ENCODE peak calls at places on chromosome 7, in nine cellular contexts. A is NCI-H1092; C is PC-9; Y is posterior cingulate gyrus; G is stimulated activated CD8-positive, alpha-beta memory T cell treated with anti-CD3 and anti-CD28 coated beads, Interleukin-15, amount 100 ng/mL, for 4 hours; P is GM12891; V is HAP-1; D is activated CD4-positive, CD25-positive, alpha-beta regulatory T cell treated with anti-CD3 and anti-CD28 coated beads, Interleukin-2, amount 50 U/mL, for 72 hours; U is nucleus accumbens. T is an unnamed sample.

GRCh38 chr7:17863815-17864159 is 76.5 kb downstream of the SNX13 start:
- DNase-seq in A (no peak), C (no peak), Y (no peak), G (no peak), P (no peak), V (no peak), D (no peak), U (no peak), T (no peak)

GRCh38 chr7:112897839-112898431 is 107.7 kb upstream of the TMEM168 start:
- DNase-seq in A (no peak), C (no peak), Y (no peak), G (no peak), P (no peak), V (no peak), D (no peak), U (no peak), T (no peak)

GRCh38 chr7:47088329-47089067 is 493.4 kb downstream of the TNS3 start:
- DNase-seq in A (peak; percentile 28), C (peak; percentile 56), Y (peak; percentile 92), G (no peak), P (peak; percentile 19), V (peak; percentile 68), D (no peak), U (no peak), T (peak; percentile 75)

GRCh38 chr7:73749931-73750776 is 11.6 kb upstream of the ABHD11 start:
- DNase-seq in A (no peak), C (no peak), Y (peak; percentile 48), G (no peak), P (no peak), V (no peak), D (no peak), U (no peak), T (no peak)

GRCh38 chr7:159070422-159071148 is 74.1 kb downstream of the VIPR2 start:
- DNase-seq in A (no peak), C (no peak), Y (no peak), G (no peak), P (no peak), V (no peak), D (no peak), U (no peak), T (no peak)

GRCh38 chr7:140519007-140519399 is 39.7 kb upstream of the MKRN1 start:
- DNase-seq in A (no peak), C (no peak), Y (no peak), G (no peak), P (no peak), V (no peak), D (no peak), U (no peak), T (no peak)

GRCh38 chr7:885261-885892 is 9.0 kb downstream of the GET4 start:
- DNase-seq in A (no peak), C (no peak), Y (peak; percentile 79), G (no peak), P (no peak), V (no peak), D (no peak), U (no peak), T (no peak)

GRCh38 chr7:41116817-41117216 is 586.1 kb downstream of the INHBA start:
- DNase-seq in A (no peak), C (peak; percentile 91), Y (no peak), G (no peak), P (no peak), V (no peak), D (no peak), U (no peak), T (no peak)

GRCh38 chr7:151248191-151249033 is at the start of gene SMARCD3:
- DNase-seq in A (no peak), C (no peak), Y (peak; percentile 93), G (no peak), P (no peak), V (peak; percentile 79), D (no peak), U (no peak), T (peak; percentile 77)

GRCh38 chr7:141409911-141410329 is 141.3 kb upstream of the AGK start:
- DNase-seq in A (peak; percentile 92), C (no peak), Y (peak; percentile 90), G (no peak), P (no peak), V (peak; percentile 26), D (no peak), U (peak; percentile 5), T (peak; percentile 44)

T was measured in cerebellum.